ENCODE peak calls at places on chromosomes 11 and 22, in nine cellular contexts. X is colonic mucosa, U is SJCRH30, C is fibroblast of lung, V is neural progenitor cell, H is H1, R is IMR-90, O is heart right ventricle, S is mesenchymal stem cell. W is an unnamed sample.

GRCh38 chr11:43282607-43283440 is 29.0 kb upstream of the API5 start:
- DNase-seq in X (no peak), U (peak; percentile 40), C (peak; percentile 36), V (peak; percentile 72), H (peak; percentile 76), R (peak; percentile 16), O (no peak), S (peak; percentile 29), W (peak; percentile 20)

GRCh38 chr11:122422707-122423106 is 232.8 kb upstream of the UBASH3B start:
- DNase-seq in X (no peak), U (no peak), C (no peak), V (no peak), H (no peak), R (peak; percentile 31), O (no peak), S (no peak), W (no peak)

GRCh38 chr11:3173795-3174194 is 8.7 kb upstream of the OSBPL5 start:
- DNase-seq in X (no peak), U (no peak), C (no peak), V (no peak), H (no peak), R (no peak), O (no peak), S (no peak), W (no peak)

GRCh38 chr22:37641251-37641949 is 1.9 kb downstream of the SH3BP1 start:
- DNase-seq in X (peak; percentile 82), U (no peak), C (no peak), V (no peak), H (no peak), R (no peak), O (no peak), S (no peak), W (no peak)

GRCh38 chr22:32396255-32396654 is 15.8 kb downstream of the RTCB start:
- DNase-seq in X (no peak), U (no peak), C (no peak), V (no peak), H (no peak), R (no peak), O (no peak), S (no peak), W (no peak)

GRCh38 chr22:35380537-35381423 is at the start of gene HMOX1:
- DNase-seq in X (peak; percentile 94), U (peak; percentile 87), C (peak; percentile 95), V (peak; percentile 91), H (peak; percentile 82), R (peak; percentile 85), O (peak; percentile 87), S (peak; percentile 94), W (peak; percentile 70)

GRCh38 chr22:28605362-28605761 is 74.3 kb downstream of the TTC28 start:
- DNase-seq in X (no peak), U (no peak), C (no peak), V (no peak), H (no peak), R (no peak), O (no peak), S (no peak), W (no peak)

GRCh38 chr11:8964324-8965320 is at the start of gene TMEM9B:
- DNase-seq in X (peak; percentile 93), U (peak; percentile 94), C (peak; percentile 85), V (peak; percentile 92), H (peak; percentile 92), R (peak; percentile 79), O (peak; percentile 91), S (peak; percentile 90), W (peak; percentile 70)

GRCh38 chr11:121563003-121563402 is 110.2 kb upstream of the SORL1-AS1 start:
- DNase-seq in X (no peak), U (no peak), C (no peak), V (no peak), H (no peak), R (no peak), O (no peak), S (no peak), W (no peak)

GRCh38 chr22:19693981-19694670 is 20.2 kb upstream of the SEPTIN5 start:
- DNase-seq in X (no peak), U (no peak), C (no peak), V (no peak), H (no peak), R (no peak), O (no peak), S (no peak), W (no peak)

GRCh38 chr11:438101-438844 is 3.5 kb downstream of the ANO9 start:
- DNase-seq in X (no peak), U (no peak), C (no peak), V (no peak), H (no peak), R (no peak), O (no peak), S (no peak), W (no peak)

GRCh38 chr11:13168281-13168680 is 109.3 kb upstream of the BMAL1 start:
- DNase-seq in X (no peak), U (no peak), C (no peak), V (no peak), H (no peak), R (no peak), O (no peak), S (no peak), W (no peak)

GRCh38 chr11:102081313-102081712 is 28.9 kb upstream of the YAP1 start:
- DNase-seq in X (no peak), U (no peak), C (no peak), V (no peak), H (no peak), R (no peak), O (no peak), S (no peak), W (no peak)

GRCh38 chr11:121936781-121937447 is 179.1 kb downstream of the BLID start:
- DNase-seq in X (no peak), U (no peak), C (peak; percentile 51), V (no peak), H (no peak), R (peak; percentile 89), O (no peak), S (no peak), W (peak; percentile 31)

GRCh38 chr22:32043391-32043790 is 330 bp downstream of the SLC5A1 start:
- DNase-seq in X (peak; percentile 46), U (no peak), C (no peak), V (no peak), H (no peak), R (no peak), O (no peak), S (no peak), W (no peak)

GRCh38 chr11:18299724-18300123 is 22.2 kb downstream of the HPS5 start:
- DNase-seq in X (no peak), U (no peak), C (no peak), V (no peak), H (no peak), R (no peak), O (no peak), S (no peak), W (no peak)

GRCh38 chr22:41449321-41449720 is 2.7 kb upstream of the TOB2 start:
- DNase-seq in X (no peak), U (no peak), C (no peak), V (no peak), H (no peak), R (no peak), O (no peak), S (no peak), W (no peak)

GRCh38 chr22:46564084-46564714 is 26.8 kb upstream of the CELSR1 start:
- DNase-seq in X (peak; percentile 65), U (peak; percentile 82), C (no peak), V (peak; percentile 52), H (no peak), R (no peak), O (no peak), S (no peak), W (no peak)
- H3K4me3 ChIP-seq in X (no peak overlapping the region), U (peak overlapping the region; percentile 24), C (no peak overlapping the region), V (no peak overlapping the region), H (no peak overlapping the region), R (no peak overlapping the region), O (no peak overlapping the region), S (no peak overlapping the region), W (no peak overlapping the region)

DNA sequence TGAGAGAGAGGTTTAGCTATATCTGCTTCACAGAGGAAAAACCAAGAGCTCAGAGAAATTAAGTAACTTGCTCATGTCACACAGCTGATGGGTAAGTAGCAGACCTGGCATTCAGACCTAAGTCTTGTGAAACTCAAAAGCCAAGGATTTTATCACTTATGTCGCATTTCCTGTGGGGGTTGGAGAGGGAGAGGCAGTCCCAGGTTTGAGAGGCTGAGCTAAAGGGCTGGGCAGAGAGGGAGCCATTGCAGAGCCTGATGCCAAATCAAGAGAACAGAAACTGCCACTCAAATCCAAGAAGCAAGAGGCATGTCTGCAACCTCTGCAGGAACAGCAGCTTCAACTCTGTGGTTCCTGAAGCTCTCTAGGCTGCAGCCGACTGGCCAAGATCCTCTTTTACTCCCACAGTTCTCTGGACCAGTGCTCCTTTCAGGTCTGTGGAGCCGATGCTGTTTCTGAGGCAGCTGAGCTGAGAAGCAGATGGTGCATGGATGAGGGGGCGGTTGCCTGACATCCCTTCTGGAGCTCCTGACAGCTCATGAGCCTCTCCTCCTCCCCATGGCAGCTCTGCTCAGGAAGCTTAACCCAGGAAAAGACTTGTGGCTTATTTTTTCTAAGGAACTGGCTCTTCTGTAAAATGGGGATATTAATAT is 47.6 kb upstream of the NAV2 start:
- DNase-seq in X (no peak), U (no peak), C (peak; percentile 57), V (no peak), H (no peak), R (peak; percentile 75), O (peak; percentile 26), S (peak; percentile 31), W (no peak)
- H3K27ac ChIP-seq in X (no peak overlapping the region), U (no peak overlapping the region), C (no peak overlapping the region), V (no peak overlapping the region), H (no peak overlapping the region), R (no peak overlapping the region), O (peak overlapping the region; percentile 7), S (no peak overlapping the region), W (no peak overlapping the region)

GRCh38 chr22:49825944-49826602 is 1.6 kb downstream of the BRD1 start:
- DNase-seq in X (peak; percentile 32), U (no peak), C (peak; percentile 47), V (no peak), H (no peak), R (peak; percentile 72), O (no peak), S (peak; percentile 64), W (peak; percentile 40)

GRCh38 chr22:49827853-49828598 is at the start of gene BRD1:
- DNase-seq in X (peak; percentile 52), U (peak; percentile 57), C (peak; percentile 56), V (peak; percentile 84), H (no peak), R (peak; percentile 61), O (peak; percentile 36), S (peak; percentile 68), W (peak; percentile 8)

GRCh38 chr22:49827307-49827852 is 293 bp downstream of the BRD1 start:
- DNase-seq in X (no peak), U (no peak), C (no peak), V (peak; percentile 67), H (no peak), R (no peak), O (no peak), S (peak; percentile 29), W (no peak)

GRCh38 chr22:49825436-49825835 is 2.2 kb downstream of the BRD1 start:
- DNase-seq in X (no peak), U (no peak), C (peak; percentile 38), V (no peak), H (no peak), R (peak; percentile 66), O (no peak), S (peak; percentile 57), W (peak; percentile 18)

GRCh38 chr22:49826603-49827306 is 918 bp downstream of the BRD1 start:
- DNase-seq in X (peak; percentile 47), U (peak; percentile 46), C (peak; percentile 50), V (peak; percentile 47), H (peak; percentile 60), R (peak; percentile 32), O (peak; percentile 36), S (peak; percentile 47), W (no peak)
- H3K27me3 ChIP-seq in X (no peaks in the 10 kb centered on the region), U (no peaks in the 10 kb centered on the region), C (peaks cover 3% of the 10 kb centered on the region), V (no peaks in the 10 kb centered on the region), H (no peaks in the 10 kb centered on the region), R (no peaks in the 10 kb centered on the region), O (no peaks in the 10 kb centered on the region), S (peaks cover 4% of the 10 kb centered on the region), W (no peaks in the 10 kb centered on the region)

GRCh38 chr11:130999086-130999485 is 82.8 kb upstream of the SNX19 start:
- DNase-seq in X (no peak), U (no peak), C (peak; percentile 71), V (no peak), H (no peak), R (peak; percentile 58), O (no peak), S (peak; percentile 45), W (peak; percentile 27)
- H3K4me3 ChIP-seq in X (no peak overlapping the region), U (no peak overlapping the region), C (no peak overlapping the region), V (no peak overlapping the region), H (no peak overlapping the region), R (no peak overlapping the region), O (no peak overlapping the region), S (no peak overlapping the region), W (no peak overlapping the region)